ENCODE peak calls at places on chromosome 19, in five cellular contexts. M, C, V, K and J are unnamed samples.

GRCh38 chr19:36101550-36102327 is 9.2 kb upstream of the OVOL3 start:
- DNase-seq in M (no peak), C (no peak), V (no peak), K (no peak), J (no peak)

GRCh38 chr19:36013280-36014028 is 559 bp downstream of the ALKBH6 start:
- DNase-seq in M (no peak), C (no peak), V (no peak), K (no peak), J (no peak)

GRCh38 chr19:38656171-38656981 is 8.9 kb downstream of the ACTN4 start:
- DNase-seq in M (no peak), C (no peak), V (peak), K (peak), J (no peak)

GRCh38 chr19:12202250-12202649 is 39.4 kb downstream of the ZNF136 start:
- DNase-seq in M (no peak), C (no peak), V (peak), K (no peak), J (peak)

GRCh38 chr19:39915101-39915847 is 19.2 kb downstream of the FCGBP start:
- DNase-seq in M (no peak), C (no peak), V (no peak), K (no peak), J (no peak)

GRCh38 chr19:47675271-47675670 is 38.0 kb upstream of the EHD2 start:
- DNase-seq in M (no peak), C (no peak), V (no peak), K (no peak), J (no peak)

GRCh38 chr19:6739884-6740588 is 556 bp downstream of the TRIP10 start:
- DNase-seq in M (no peak), C (no peak), V (no peak), K (peak), J (no peak)

GRCh38 chr19:18684642-18684993 is 1.1 kb downstream of the CRTC1 start:
- DNase-seq in M (no peak), C (no peak), V (no peak), K (no peak), J (no peak)

GRCh38 chr19:45553464-45553863 is 31.1 kb downstream of the OPA3 start:
- DNase-seq in M (no peak), C (no peak), V (no peak), K (no peak), J (no peak)